ENCODE peak calls at places on chromosomes 13 and 19, in seven cellular contexts. P is hepatocyte, T is PC-3, C is OCI-LY7, V is endothelial cell of umbilical vein, B is GM23248, R is K562. O is an unnamed sample.

GRCh38 chr13:61508936-61509335 is 93.3 kb upstream of the PCDH20 start:
- DNase-seq in P (no peak), T (no peak), C (no peak), V (no peak), B (no peak), R (no peak), O (no peak)

GRCh38 chr19:38433268-38433733 is at the start of gene RYR1:
- DNase-seq in P (peak; percentile 50), T (no peak), C (peak; percentile 27), V (no peak), B (peak; percentile 58), R (peak; percentile 95), O (peak; percentile 79)

GRCh38 chr13:100789481-100789880 is 114.9 kb upstream of the TMTC4 start:
- DNase-seq in P (peak; percentile 18), T (no peak), C (no peak), V (peak; percentile 5), B (peak; percentile 5), R (no peak), O (no peak)

GRCh38 chr19:29645911-29646310 is 19.4 kb upstream of the PLEKHF1 start:
- DNase-seq in P (no peak), T (peak; percentile 27), C (no peak), V (no peak), B (peak; percentile 63), R (no peak), O (no peak)

GRCh38 chr19:55360902-55361301 is 2.2 kb downstream of the GARIN5B start:
- DNase-seq in P (no peak), T (no peak), C (no peak), V (no peak), B (no peak), R (no peak), O (no peak)

GRCh38 chr13:110113284-110113764 is 193.6 kb downstream of the COL4A1 start:
- DNase-seq in P (no peak), T (peak; percentile 73), C (no peak), V (no peak), B (peak; percentile 91), R (no peak), O (no peak)

GRCh38 chr19:32676186-32676894 is 692 bp downstream of the RGS9BP start:
- DNase-seq in P (peak; percentile 61), T (no peak), C (no peak), V (peak; percentile 12), B (peak; percentile 23), R (no peak), O (no peak)

GRCh38 chr13:26495749-26496148 is 61.7 kb upstream of the WASF3 start:
- DNase-seq in P (no peak), T (no peak), C (no peak), V (no peak), B (no peak), R (no peak), O (no peak)

GRCh38 chr19:34217952-34218817 is 36.2 kb upstream of the GARRE1 start:
- DNase-seq in P (peak; percentile 24), T (peak; percentile 96), C (no peak), V (peak; percentile 58), B (peak; percentile 83), R (peak; percentile 60), O (no peak)

GRCh38 chr19:50242586-50242985 is 39.2 kb downstream of the MYH14 start:
- DNase-seq in P (no peak), T (no peak), C (no peak), V (no peak), B (peak; percentile 49), R (no peak), O (no peak)

GRCh38 chr13:62920181-62920580 is 1504.5 kb upstream of the PCDH20 start:
- DNase-seq in P (no peak), T (no peak), C (no peak), V (no peak), B (peak; percentile 40), R (no peak), O (no peak)

GRCh38 chr13:113804017-113804702 is 45.1 kb downstream of the TMEM255B start:
- DNase-seq in P (no peak), T (peak; percentile 4), C (no peak), V (no peak), B (no peak), R (no peak), O (no peak)

GRCh38 chr13:66537417-66537816 is 692.7 kb downstream of the PCDH9 start:
- DNase-seq in P (no peak), T (no peak), C (no peak), V (no peak), B (no peak), R (no peak), O (no peak)

GRCh38 chr13:61546911-61547310 is 131.3 kb upstream of the PCDH20 start:
- DNase-seq in P (no peak), T (no peak), C (no peak), V (no peak), B (no peak), R (no peak), O (no peak)

GRCh38 chr13:28528848-28529247 is 33.9 kb upstream of the FLT1 start:
- DNase-seq in P (no peak), T (peak; percentile 34), C (no peak), V (peak; percentile 22), B (no peak), R (no peak), O (no peak)

GRCh38 chr19:7729831-7730285 is 2.1 kb downstream of the CLEC4G start:
- DNase-seq in P (no peak), T (no peak), C (no peak), V (no peak), B (no peak), R (no peak), O (no peak)

GRCh38 chr19:35155981-35156672 is 1.6 kb downstream of the FXYD5 start:
- DNase-seq in P (no peak), T (no peak), C (no peak), V (no peak), B (no peak), R (no peak), O (no peak)

GRCh38 chr13:44578064-44578394 is 1.9 kb upstream of the TSC22D1 start:
- DNase-seq in P (no peak), T (no peak), C (no peak), V (no peak), B (peak; percentile 70), R (no peak), O (no peak)

GRCh38 chr19:35757231-35757748 is 461 bp upstream of the HSPB6 start:
- DNase-seq in P (peak; percentile 92), T (peak; percentile 29), C (no peak), V (peak; percentile 62), B (peak; percentile 93), R (peak; percentile 48), O (peak; percentile 84)

GRCh38 chr13:19984430-19985218 is 26.1 kb downstream of the ZMYM2 start:
- DNase-seq in P (peak; percentile 41), T (peak; percentile 55), C (peak; percentile 49), V (peak; percentile 45), B (peak; percentile 72), R (peak; percentile 24), O (peak; percentile 81)

GRCh38 chr13:106498158-106498557 is 37.3 kb downstream of the EFNB2 start:
- DNase-seq in P (no peak), T (no peak), C (no peak), V (no peak), B (no peak), R (no peak), O (no peak)

GRCh38 chr13:44971656-44972595 is 17.3 kb downstream of the NUFIP1 start:
- DNase-seq in P (no peak), T (no peak), C (no peak), V (no peak), B (peak; percentile 16), R (no peak), O (no peak)

GRCh38 chr13:108342369-108343289 is 73.1 kb downstream of the TNFSF13B start:
- DNase-seq in P (peak; percentile 41), T (peak; percentile 49), C (no peak), V (peak; percentile 6), B (peak; percentile 55), R (peak; percentile 7), O (peak; percentile 45)

GRCh38 chr13:112556600-112556999 is 31.4 kb downstream of the TUBGCP3 start:
- DNase-seq in P (no peak), T (no peak), C (no peak), V (no peak), B (no peak), R (no peak), O (no peak)

GRCh38 chr19:3162418-3163229 is 15.9 kb upstream of the S1PR4 start:
- DNase-seq in P (no peak), T (peak; percentile 14), C (peak; percentile 55), V (no peak), B (peak; percentile 56), R (peak; percentile 71), O (peak; percentile 83)
- H2AFZ ChIP-seq in P (no peak overlapping the region), T (peak overlapping the region; percentile 87), C (no peak overlapping the region), V (no peak overlapping the region), B (peak overlapping the region; percentile 73), R (peak overlapping the region; percentile 41), O (no peak overlapping the region)

GRCh38 chr19:54189668-54190502 is 505 bp upstream of the MBOAT7 start:
- DNase-seq in P (peak; percentile 100), T (peak; percentile 100), C (peak; percentile 100), V (peak; percentile 100), B (peak; percentile 100), R (peak; percentile 95), O (peak; percentile 100)
- H2AFZ ChIP-seq in P (no peak overlapping the region), T (peak overlapping the region; percentile 93), C (peak overlapping the region; percentile 48), V (peak overlapping the region; percentile 56), B (peak overlapping the region; percentile 80), R (peak overlapping the region; percentile 98), O (peak overlapping the region; percentile 68)

GRCh38 chr13:90445179-90445578 is 902.3 kb upstream of the MIR17HG start:
- DNase-seq in P (peak; percentile 55), T (peak; percentile 88), C (no peak), V (peak; percentile 61), B (peak; percentile 93), R (no peak), O (no peak)
- H2AFZ ChIP-seq in P (no peak overlapping the region), T (peak overlapping the region; percentile 40), C (no peak overlapping the region), V (peak overlapping the region; percentile 51), B (peak overlapping the region; percentile 70), R (no peak overlapping the region), O (no peak overlapping the region)

GRCh38 chr19:10936661-10937084 is 8.1 kb downstream of the TIMM29 start:
- DNase-seq in P (peak; percentile 91), T (peak; percentile 94), C (peak; percentile 88), V (peak; percentile 86), B (peak; percentile 90), R (peak; percentile 73), O (peak; percentile 90)
- H2AFZ ChIP-seq in P (peak overlapping the region; percentile 71), T (peak overlapping the region; percentile 56), C (no peak overlapping the region), V (peak overlapping the region; percentile 21), B (peak overlapping the region; percentile 75), R (peak overlapping the region; percentile 82), O (no peak overlapping the region)

GRCh38 chr19:18920400-18920799 is 885 bp downstream of the DDX49 start:
- DNase-seq in P (no peak), T (no peak), C (no peak), V (no peak), B (no peak), R (no peak), O (no peak)

GRCh38 chr19:18921593-18921992 is 2.1 kb downstream of the DDX49 start:
- DNase-seq in P (no peak), T (no peak), C (no peak), V (no peak), B (no peak), R (no peak), O (no peak)

GRCh38 chr19:18919086-18919894 is at the start of the genes COPE and DDX49:
- DNase-seq in P (peak; percentile 99), T (peak; percentile 99), C (peak; percentile 100), V (peak; percentile 100), B (peak; percentile 100), R (peak; percentile 100), O (peak; percentile 100)

GRCh38 chr19:18922228-18922985 is 2.9 kb downstream of the DDX49 start:
- DNase-seq in P (no peak), T (no peak), C (no peak), V (no peak), B (no peak), R (no peak), O (no peak)

GRCh38 chr19:18919895-18920204 is 335 bp downstream of the DDX49 start:
- DNase-seq in P (no peak), T (no peak), C (no peak), V (no peak), B (peak; percentile 61), R (no peak), O (no peak)
- H2AFZ ChIP-seq in P (no peak overlapping the region), T (peak overlapping the region; percentile 58), C (peak overlapping the region; percentile 38), V (peak overlapping the region; percentile 61), B (peak overlapping the region; percentile 57), R (peak overlapping the region; percentile 84), O (no peak overlapping the region)

O was measured in Karpas-422.